ENCODE peak calls at places on chromosomes 6 and 20, in seven cellular contexts. T, V, C, L, N, U and Q are unnamed samples.

GRCh38 chr6:63663147-63663877 is 27.7 kb downstream of the PHF3 start:
- DNase-seq in V (no peak), L (peak), N (peak), C (no peak), T (no peak), U (no peak), Q (peak)

GRCh38 chr20:59561614-59562277 is 42.6 kb upstream of the PHACTR3 start:
- DNase-seq in N (no peak), U (no peak), C (no peak), V (no peak), L (no peak), T (no peak), Q (no peak)

GRCh38 chr20:51420111-51420510 is 122.4 kb downstream of the NFATC2 start:
- DNase-seq in U (no peak), V (no peak), N (peak), L (peak), C (no peak), T (no peak), Q (no peak)

GRCh38 chr6:24520929-24521546 is 26.3 kb downstream of the ALDH5A1 start:
- DNase-seq in T (peak), V (peak), N (peak), L (peak), U (peak), C (peak), Q (peak)

GRCh38 chr20:44614525-44614924 is 32.1 kb downstream of the PKIG start:
- DNase-seq in U (no peak), V (no peak), N (no peak), C (no peak), L (no peak), T (no peak), Q (no peak)

GRCh38 chr6:158773581-158774449 is 45.4 kb downstream of the EZR start:
- DNase-seq in L (no peak), N (no peak), C (no peak), V (no peak), U (no peak), T (no peak), Q (no peak)

GRCh38 chr20:36856691-36857635 is 19.0 kb upstream of the TLDC2 start:
- DNase-seq in N (peak), U (no peak), C (no peak), L (peak), T (no peak), V (no peak), Q (no peak)

GRCh38 chr20:4052554-4052953 is 37.2 kb upstream of the RNF24 start:
- DNase-seq in U (no peak), T (no peak), C (no peak), V (no peak), L (no peak), N (no peak), Q (no peak)

GRCh38 chr6:116564296-116564695 is 7.0 kb upstream of the RWDD1 start:
- DNase-seq in V (no peak), L (peak), C (no peak), U (no peak), T (no peak), N (no peak), Q (no peak)

GRCh38 chr20:17835240-17835940 is 133.2 kb downstream of the SNX5 start:
- DNase-seq in L (peak), V (no peak), U (no peak), T (no peak), C (peak), N (peak), Q (peak)

GRCh38 chr6:190596-191395 is 101.5 kb upstream of the DUSP22 start:
- DNase-seq in C (no peak), L (no peak), T (peak), V (peak), U (peak), N (peak), Q (no peak)

GRCh38 chr20:1327827-1328679 is 886 bp downstream of the SDCBP2 start:
- DNase-seq in C (no peak), T (no peak), L (no peak), N (no peak), V (no peak), U (no peak), Q (peak)

GRCh38 chr6:20571261-20571660 is 37.0 kb downstream of the CDKAL1 start:
- DNase-seq in V (no peak), N (no peak), T (no peak), U (no peak), L (no peak), C (no peak), Q (no peak)

GRCh38 chr20:38119446-38119845 is 45.6 kb downstream of the TGM2 start:
- DNase-seq in C (no peak), N (no peak), U (no peak), L (peak), V (no peak), T (no peak), Q (no peak)

GRCh38 chr6:43951063-43951755 is 176.0 kb downstream of the MRPL14 start:
- DNase-seq in V (peak), L (peak), U (peak), N (peak), C (peak), T (peak), Q (peak)

GRCh38 chr20:19693508-19693907 is 64.5 kb upstream of the RIN2 start:
- DNase-seq in L (no peak), C (no peak), V (no peak), N (no peak), U (no peak), T (no peak), Q (no peak)

GRCh38 chr6:166955865-166956443 is 396 bp downstream of the RNASET2 start:
- DNase-seq in V (peak), N (peak), L (peak), U (no peak), C (no peak), T (peak), Q (peak)

GRCh38 chr6:4997862-4998261 is 6.0 kb downstream of the RPP40 start:
- DNase-seq in L (no peak), N (no peak), C (no peak), T (no peak), U (no peak), V (no peak), Q (no peak)

GRCh38 chr20:62656919-62657635 is 14.8 kb downstream of the SLCO4A1 start:
- DNase-seq in L (no peak), N (no peak), C (no peak), V (no peak), U (no peak), T (no peak), Q (no peak)

GRCh38 chr6:52045033-52045432 is 42.4 kb downstream of the PKHD1 start:
- DNase-seq in C (no peak), T (no peak), U (no peak), N (no peak), L (no peak), V (no peak), Q (no peak)

GRCh38 chr6:57198926-57199636 is 23.0 kb downstream of the RAB23 start:
- DNase-seq in U (no peak), N (no peak), V (no peak), T (peak), C (no peak), L (no peak), Q (no peak)

GRCh38 chr6:121917834-121918559 is 481.5 kb upstream of the HSF2 start:
- DNase-seq in T (no peak), U (no peak), N (no peak), L (peak), C (peak), V (no peak), Q (no peak)

GRCh38 chr6:140370949-140371348 is 996.5 kb upstream of the CITED2 start:
- DNase-seq in C (no peak), V (no peak), U (no peak), T (no peak), L (peak), N (no peak), Q (no peak)

GRCh38 chr20:25017257-25017803 is 24.8 kb upstream of the APMAP start:
- DNase-seq in V (no peak), U (peak), C (no peak), T (peak), N (peak), L (no peak), Q (peak)

GRCh38 chr20:58192567-58192966 is 35.9 kb downstream of the ANKRD60 start:
- DNase-seq in L (no peak), V (no peak), N (no peak), T (peak), U (no peak), C (no peak), Q (no peak)

GRCh38 chr20:37406010-37406998 is 60.4 kb downstream of the SRC start:
- DNase-seq in T (peak), L (peak), N (peak), U (peak), V (peak), C (no peak), Q (peak)

GRCh38 chr6:101578306-101578705 is 184.8 kb downstream of the GRIK2 start:
- DNase-seq in T (no peak), U (no peak), V (no peak), C (no peak), L (no peak), N (no peak), Q (no peak)

GRCh38 chr6:36699290-36699689 is 1.7 kb downstream of the RAB44 start:
- DNase-seq in U (no peak), N (no peak), L (no peak), T (no peak), C (no peak), V (no peak), Q (peak)

GRCh38 chr6:105001063-105001462 is 44.2 kb downstream of the LIN28B start:
- DNase-seq in N (no peak), V (no peak), U (no peak), C (no peak), T (no peak), L (no peak), Q (no peak)

GRCh38 chr6:71454083-71454482 is 165.5 kb downstream of the OGFRL1 start:
- DNase-seq in U (no peak), L (no peak), T (no peak), V (no peak), N (no peak), C (no peak), Q (no peak)

GRCh38 chr6:156955494-156956183 is 178.5 kb downstream of the ARID1B start:
- DNase-seq in N (no peak), T (no peak), C (no peak), L (no peak), V (no peak), U (no peak), Q (no peak)

GRCh38 chr6:36852481-36853147 is 13.4 kb upstream of the CPNE5 start:
- DNase-seq in T (no peak), V (no peak), L (peak), N (peak), C (no peak), U (no peak), Q (peak)

GRCh38 chr6:55046869-55047422 is 127.4 kb upstream of the HCRTR2 start:
- DNase-seq in N (no peak), V (no peak), L (no peak), U (no peak), T (peak), C (no peak), Q (peak)

GRCh38 chr6:100461273-100461919 is 3.3 kb downstream of the SIM1 start:
- DNase-seq in T (peak), U (no peak), C (no peak), N (no peak), V (peak), L (peak), Q (no peak)

GRCh38 chr6:12924911-12925310 is 208.3 kb downstream of the PHACTR1 start:
- DNase-seq in N (no peak), L (no peak), U (no peak), V (no peak), T (no peak), C (no peak), Q (no peak)

GRCh38 chr20:62739067-62739466 is 30.4 kb downstream of the NTSR1 start:
- DNase-seq in C (no peak), U (no peak), V (no peak), T (no peak), N (no peak), L (no peak), Q (no peak)

GRCh38 chr6:164322533-164322932 is 908.0 kb downstream of the QKI start:
- DNase-seq in V (no peak), T (no peak), U (no peak), L (peak), N (peak), C (no peak), Q (peak)

GRCh38 chr6:33568826-33569570 is 11.1 kb downstream of the BAK1 start:
- DNase-seq in T (no peak), C (no peak), N (no peak), U (no peak), V (no peak), L (no peak), Q (no peak)

GRCh38 chr20:64101731-64102621 is 5.4 kb downstream of the NPBWR2 start:
- DNase-seq in U (peak), C (no peak), N (peak), L (peak), T (peak), V (peak), Q (peak)
- TF ChIP-seq EZH2phosphoT487 in U (no peak), C (no peak), N (no peak), L (no peak), T (no peak), V (no peak), Q (no peak)

GRCh38 chr20:46074006-46074405 is 15.8 kb downstream of the NCOA5 start:
- DNase-seq in C (no peak), L (no peak), N (no peak), U (no peak), T (peak), V (peak), Q (no peak)
- TF ChIP-seq EZH2phosphoT487 in C (no peak), L (no peak), N (no peak), U (no peak), T (no peak), V (no peak), Q (no peak)

GRCh38 chr6:135826225-135826804 is 25.2 kb upstream of the PDE7B start:
- DNase-seq in L (no peak), U (no peak), T (peak), N (no peak), C (no peak), V (peak), Q (no peak)

GRCh38 chr6:135830971-135831370 is 20.5 kb upstream of the PDE7B start:
- DNase-seq in L (no peak), V (no peak), U (no peak), T (no peak), C (no peak), N (no peak), Q (no peak)

GRCh38 chr6:135832186-135832585 is 19.3 kb upstream of the PDE7B start:
- DNase-seq in N (no peak), T (no peak), V (no peak), C (no peak), L (no peak), U (no peak), Q (no peak)

GRCh38 chr6:135833806-135834205 is 17.7 kb upstream of the PDE7B start:
- DNase-seq in N (no peak), C (no peak), V (no peak), T (no peak), U (no peak), L (no peak), Q (no peak)

GRCh38 chr6:135830452-135830851 is 21.0 kb upstream of the PDE7B start:
- DNase-seq in C (no peak), T (no peak), V (no peak), U (no peak), L (peak), N (peak), Q (no peak)
- TF ChIP-seq EZH2phosphoT487 in C (no peak), T (no peak), V (no peak), U (no peak), L (no peak), N (no peak), Q (no peak)

DNA sequence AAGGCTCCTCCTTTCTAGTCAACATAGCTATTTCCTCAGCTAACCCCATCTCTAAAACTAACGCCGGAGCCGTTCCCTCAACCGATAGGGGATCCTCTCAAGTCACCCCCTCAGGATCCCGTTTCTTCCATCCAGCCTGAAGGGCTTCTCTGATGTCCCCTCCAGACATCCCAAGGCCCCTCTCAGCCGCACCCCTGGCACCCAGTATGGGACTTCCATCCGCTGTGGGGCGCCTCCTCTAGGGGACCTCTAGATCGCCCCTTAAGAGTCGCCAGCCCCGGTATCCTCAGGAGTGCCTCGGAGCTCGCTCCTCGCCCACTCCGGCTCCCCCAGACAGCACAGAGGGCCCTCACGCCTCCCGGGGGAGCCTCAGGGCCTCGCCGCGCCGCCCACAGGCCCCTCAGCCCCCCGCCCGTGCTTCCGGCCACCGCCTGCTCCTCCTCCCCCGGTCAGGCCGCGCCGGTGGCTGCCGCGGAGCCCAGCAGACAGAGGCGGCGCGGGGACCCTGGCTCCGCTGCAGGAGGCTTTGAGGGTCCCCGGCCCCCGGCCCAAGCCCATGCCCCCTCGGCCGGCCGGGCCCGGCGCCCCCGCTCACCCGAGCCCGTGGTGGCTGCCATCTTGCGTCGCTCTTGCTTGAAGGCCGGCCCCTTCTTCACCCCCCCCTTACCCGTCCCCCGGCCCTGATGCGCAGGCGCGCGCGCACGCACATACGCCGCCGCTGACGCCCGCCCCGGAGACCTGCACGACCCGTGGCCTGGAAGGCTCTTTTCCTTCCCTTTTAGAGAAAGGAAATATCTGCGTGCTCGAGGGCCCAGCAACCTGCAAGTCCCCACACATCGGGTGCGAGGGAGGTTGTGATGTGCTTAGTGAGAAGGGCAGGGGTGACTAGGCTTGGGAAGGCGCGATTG is at the start of gene UBE2V1:
- DNase-seq in V (peak), C (peak), L (peak), T (peak), U (peak), N (peak), Q (peak)
- TF ChIP-seq EZH2phosphoT487 in V (no peak), C (no peak), L (no peak), T (no peak), U (no peak), N (no peak), Q (no peak)

GRCh38 chr6:110537208-110538123 is 61.1 kb upstream of the SLC22A16 start:
- DNase-seq in N (peak), U (no peak), T (no peak), C (peak), V (no peak), L (peak), Q (peak)
- TF ChIP-seq EZH2phosphoT487 in N (no peak), U (no peak), T (no peak), C (no peak), V (no peak), L (peak), Q (no peak)

GRCh38 chr6:38714239-38715015 is 684 bp upstream of the DNAH8 start:
- DNase-seq in L (no peak), T (no peak), C (no peak), V (no peak), U (no peak), N (no peak), Q (no peak)

GRCh38 chr6:38716825-38717224 is 1.7 kb downstream of the DNAH8 start:
- DNase-seq in T (no peak), C (no peak), L (no peak), U (no peak), V (no peak), N (no peak), Q (no peak)

GRCh38 chr6:38708483-38708882 is 5.5 kb upstream of the GLO1 start:
- DNase-seq in L (no peak), T (no peak), N (no peak), V (no peak), U (no peak), C (no peak), Q (no peak)

GRCh38 chr6:38715016-38715809 is at the start of gene DNAH8:
- DNase-seq in C (no peak), T (peak), N (no peak), U (no peak), V (no peak), L (peak), Q (no peak)

DNA sequence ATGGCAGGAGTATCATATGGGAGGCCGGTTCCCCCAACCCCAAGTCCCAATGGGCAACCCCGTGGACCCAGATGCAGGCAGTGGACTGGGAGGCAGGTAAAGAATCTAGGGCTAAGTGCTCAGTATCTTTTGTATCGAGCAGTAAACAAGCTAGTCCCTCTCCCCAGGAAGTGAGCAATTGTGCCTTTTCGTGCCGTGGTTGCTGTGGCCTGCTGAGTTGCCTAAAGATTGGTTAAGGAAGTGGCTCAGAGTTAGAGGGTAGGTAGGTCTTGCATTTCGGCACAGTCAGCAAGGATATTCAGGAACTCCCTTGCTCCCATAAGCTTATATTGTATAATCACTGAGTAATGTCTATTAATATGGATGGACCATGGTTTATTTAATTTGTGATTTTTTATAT is 1.3 kb upstream of the DNAH8 start:
- DNase-seq in C (no peak), T (peak), U (peak), L (no peak), N (peak), V (no peak), Q (no peak)
- TF ChIP-seq EZH2phosphoT487 in C (no peak), T (no peak), U (no peak), L (no peak), N (no peak), V (no peak), Q (no peak)